ENCODE peak calls at places on chromosomes 16 and 17, in seven cellular contexts. One of them, this sample, is unnamed.

GRCh38 chr17:80034977-80035686 is 540 bp downstream of the TBC1D16 start:
- DNase-seq in neuronal stem cell: peak
- DNase-seq in H9: peak
- DNase-seq in mesendoderm: peak
- DNase-seq in H1: no peak
- DNase-seq in mesenchymal stem cell: peak
- DNase-seq in trophoblast cell: no peak
- DNase-seq in this sample: peak

GRCh38 chr17:16406742-16407674 is 8.4 kb upstream of the TRPV2 start:
- DNase-seq in neuronal stem cell: peak
- DNase-seq in H9: peak
- DNase-seq in mesendoderm: peak
- DNase-seq in H1: peak
- DNase-seq in mesenchymal stem cell: peak
- DNase-seq in trophoblast cell: no peak
- DNase-seq in this sample: no peak

GRCh38 chr16:60922920-60923319 is 1113.3 kb downstream of the CDH8 start:
- DNase-seq in neuronal stem cell: no peak
- DNase-seq in H9: no peak
- DNase-seq in mesendoderm: no peak
- DNase-seq in H1: no peak
- DNase-seq in mesenchymal stem cell: no peak
- DNase-seq in trophoblast cell: no peak
- DNase-seq in this sample: no peak

GRCh38 chr16:24778676-24779075 is 49.2 kb downstream of the TNRC6A start:
- DNase-seq in neuronal stem cell: no peak
- DNase-seq in H9: no peak
- DNase-seq in mesendoderm: no peak
- DNase-seq in H1: no peak
- DNase-seq in mesenchymal stem cell: no peak
- DNase-seq in trophoblast cell: no peak
- DNase-seq in this sample: no peak

GRCh38 chr17:48561894-48562810 is 16.0 kb downstream of the HOXB4 start:
- DNase-seq in neuronal stem cell: no peak
- DNase-seq in H9: no peak
- DNase-seq in mesendoderm: no peak
- DNase-seq in H1: no peak
- DNase-seq in mesenchymal stem cell: peak
- DNase-seq in trophoblast cell: no peak
- DNase-seq in this sample: peak

GRCh38 chr16:48535369-48535787 is 74.6 kb downstream of the N4BP1 start:
- DNase-seq in neuronal stem cell: no peak
- DNase-seq in H9: no peak
- DNase-seq in mesendoderm: no peak
- DNase-seq in H1: no peak
- DNase-seq in mesenchymal stem cell: no peak
- DNase-seq in trophoblast cell: no peak
- DNase-seq in this sample: no peak

GRCh38 chr16:50121721-50122445 is 31.2 kb upstream of the TENT4B start:
- DNase-seq in neuronal stem cell: no peak
- DNase-seq in H9: no peak
- DNase-seq in mesendoderm: no peak
- DNase-seq in H1: no peak
- DNase-seq in mesenchymal stem cell: no peak
- DNase-seq in trophoblast cell: no peak
- DNase-seq in this sample: no peak

GRCh38 chr16:5065368-5065767 is 388 bp downstream of the C16orf89 start:
- DNase-seq in neuronal stem cell: no peak
- DNase-seq in H9: no peak
- DNase-seq in mesendoderm: no peak
- DNase-seq in H1: no peak
- DNase-seq in mesenchymal stem cell: no peak
- DNase-seq in trophoblast cell: no peak
- DNase-seq in this sample: no peak

GRCh38 chr17:64938925-64939474 is 19.7 kb upstream of the LRRC37A3 start:
- DNase-seq in neuronal stem cell: no peak
- DNase-seq in H9: peak
- DNase-seq in mesendoderm: peak
- DNase-seq in H1: peak
- DNase-seq in mesenchymal stem cell: peak
- DNase-seq in trophoblast cell: peak
- DNase-seq in this sample: peak

GRCh38 chr16:49788936-49789335 is 67.0 kb downstream of the ZNF423 start:
- DNase-seq in neuronal stem cell: no peak
- DNase-seq in H9: no peak
- DNase-seq in mesendoderm: no peak
- DNase-seq in H1: no peak
- DNase-seq in mesenchymal stem cell: no peak
- DNase-seq in trophoblast cell: no peak
- DNase-seq in this sample: no peak

GRCh38 chr16:11156401-11156800 is 99.6 kb downstream of the SOCS1 start:
- DNase-seq in neuronal stem cell: no peak
- DNase-seq in H9: no peak
- DNase-seq in mesendoderm: no peak
- DNase-seq in H1: no peak
- DNase-seq in mesenchymal stem cell: no peak
- DNase-seq in trophoblast cell: no peak
- DNase-seq in this sample: no peak

GRCh38 chr17:52106638-52107261 is 51.8 kb downstream of the CA10 start:
- DNase-seq in neuronal stem cell: peak
- DNase-seq in H9: no peak
- DNase-seq in mesendoderm: peak
- DNase-seq in H1: no peak
- DNase-seq in mesenchymal stem cell: peak
- DNase-seq in trophoblast cell: peak
- DNase-seq in this sample: no peak

GRCh38 chr17:47229535-47230443 is 20.6 kb downstream of the MYL4 start:
- DNase-seq in neuronal stem cell: peak
- DNase-seq in H9: peak
- DNase-seq in mesendoderm: peak
- DNase-seq in H1: peak
- DNase-seq in mesenchymal stem cell: peak
- DNase-seq in trophoblast cell: peak
- DNase-seq in this sample: peak

GRCh38 chr17:10738516-10739258 is 8.9 kb upstream of the TMEM220 start:
- DNase-seq in neuronal stem cell: no peak
- DNase-seq in H9: peak
- DNase-seq in mesendoderm: no peak
- DNase-seq in H1: no peak
- DNase-seq in mesenchymal stem cell: no peak
- DNase-seq in trophoblast cell: no peak
- DNase-seq in this sample: no peak

GRCh38 chr16:85134076-85134793 is 22.0 kb upstream of the CIBAR2 start:
- DNase-seq in neuronal stem cell: no peak
- DNase-seq in H9: no peak
- DNase-seq in mesendoderm: no peak
- DNase-seq in H1: no peak
- DNase-seq in mesenchymal stem cell: no peak
- DNase-seq in trophoblast cell: no peak
- DNase-seq in this sample: no peak

GRCh38 chr17:80251966-80252365 is 8.7 kb upstream of the RNF213 start:
- DNase-seq in neuronal stem cell: no peak
- DNase-seq in H9: no peak
- DNase-seq in mesendoderm: no peak
- DNase-seq in H1: no peak
- DNase-seq in mesenchymal stem cell: no peak
- DNase-seq in trophoblast cell: no peak
- DNase-seq in this sample: no peak

DNA sequence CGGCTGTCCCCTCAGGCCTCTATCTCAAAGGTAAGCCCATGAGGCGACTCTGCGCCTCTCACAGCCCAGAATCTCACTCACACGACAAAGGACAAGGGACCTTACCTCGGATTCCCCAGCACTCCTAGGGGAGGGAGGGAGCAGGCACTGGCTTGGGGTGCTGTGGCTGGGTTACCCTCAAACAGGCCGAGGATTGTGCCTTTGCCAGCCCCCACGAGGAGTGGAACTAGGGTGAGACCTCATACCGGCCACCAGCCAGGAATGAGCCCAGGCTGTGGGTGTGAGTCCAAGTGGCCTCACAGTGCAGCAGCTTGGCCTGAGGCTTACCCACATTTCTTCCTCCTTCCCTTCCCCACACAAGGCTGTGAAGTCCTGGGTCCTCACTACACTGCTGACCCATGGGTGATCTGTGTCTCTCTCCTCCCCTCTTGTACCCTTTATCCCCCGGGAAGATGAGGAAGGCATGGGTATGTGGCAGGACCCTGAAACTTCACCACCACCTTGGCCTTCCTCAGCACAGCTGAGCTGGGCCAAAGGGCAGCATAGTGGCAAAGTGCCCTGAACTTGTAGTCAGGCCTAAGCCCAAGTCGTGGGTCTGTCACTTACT is 5.9 kb downstream of the PROCA1 start:
- DNase-seq in neuronal stem cell: no peak
- DNase-seq in H9: no peak
- DNase-seq in mesendoderm: no peak
- DNase-seq in H1: no peak
- DNase-seq in mesenchymal stem cell: no peak
- DNase-seq in trophoblast cell: no peak
- DNase-seq in this sample: no peak
- H3K18ac ChIP-seq in neuronal stem cell: no peak
- H3K18ac ChIP-seq in H9: no peak
- H3K18ac ChIP-seq in mesendoderm: no peak
- H3K18ac ChIP-seq in H1: no peak
- H3K18ac ChIP-seq in mesenchymal stem cell: no peak
- H3K18ac ChIP-seq in trophoblast cell: no peak
- H3K18ac ChIP-seq in this sample: no peak

GRCh38 chr16:76114681-76115080 is 162.5 kb upstream of the CNTNAP4 start:
- DNase-seq in neuronal stem cell: no peak
- DNase-seq in H9: no peak
- DNase-seq in mesendoderm: no peak
- DNase-seq in H1: no peak
- DNase-seq in mesenchymal stem cell: no peak
- DNase-seq in trophoblast cell: no peak
- DNase-seq in this sample: no peak

GRCh38 chr16:76123966-76124365 is 153.2 kb upstream of the CNTNAP4 start:
- DNase-seq in neuronal stem cell: no peak
- DNase-seq in H9: no peak
- DNase-seq in mesendoderm: no peak
- DNase-seq in H1: no peak
- DNase-seq in mesenchymal stem cell: no peak
- DNase-seq in trophoblast cell: no peak
- DNase-seq in this sample: no peak

GRCh38 chr16:76118344-76118743 is 158.9 kb upstream of the CNTNAP4 start:
- DNase-seq in neuronal stem cell: no peak
- DNase-seq in H9: no peak
- DNase-seq in mesendoderm: no peak
- DNase-seq in H1: no peak
- DNase-seq in mesenchymal stem cell: peak
- DNase-seq in trophoblast cell: no peak
- DNase-seq in this sample: no peak
- H3K18ac ChIP-seq in neuronal stem cell: no peak
- H3K18ac ChIP-seq in H9: no peak
- H3K18ac ChIP-seq in mesendoderm: no peak
- H3K18ac ChIP-seq in H1: no peak
- H3K18ac ChIP-seq in mesenchymal stem cell: no peak
- H3K18ac ChIP-seq in trophoblast cell: no peak
- H3K18ac ChIP-seq in this sample: no peak

DNA sequence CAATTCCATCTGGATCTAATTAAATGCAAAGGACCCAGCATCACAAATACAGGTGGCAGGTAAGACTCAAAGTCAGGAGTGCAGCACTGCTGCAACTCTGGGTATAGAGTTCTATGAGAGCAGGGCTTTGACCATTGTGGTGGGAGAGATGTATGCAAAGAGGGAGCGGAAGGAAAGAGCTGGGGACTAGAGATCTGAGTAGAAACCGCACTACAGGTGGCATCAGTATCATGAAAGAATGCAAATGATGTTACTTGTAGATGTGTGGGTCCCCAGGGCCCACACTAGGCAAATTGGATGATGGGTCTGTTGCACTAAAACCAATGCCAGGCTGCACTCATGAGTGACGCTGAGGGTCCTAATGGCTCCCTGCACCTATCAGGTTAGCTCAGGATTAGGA is 287.1 kb upstream of the ASIC2 start:
- DNase-seq in neuronal stem cell: no peak
- DNase-seq in H9: no peak
- DNase-seq in mesendoderm: no peak
- DNase-seq in H1: no peak
- DNase-seq in mesenchymal stem cell: no peak
- DNase-seq in trophoblast cell: no peak
- DNase-seq in this sample: no peak
- H3K18ac ChIP-seq in neuronal stem cell: no peak
- H3K18ac ChIP-seq in H9: no peak
- H3K18ac ChIP-seq in mesendoderm: no peak
- H3K18ac ChIP-seq in H1: no peak
- H3K18ac ChIP-seq in mesenchymal stem cell: no peak
- H3K18ac ChIP-seq in trophoblast cell: no peak
- H3K18ac ChIP-seq in this sample: no peak

GRCh38 chr17:56679767-56680422 is 86.4 kb downstream of the NOG start:
- DNase-seq in neuronal stem cell: no peak
- DNase-seq in H9: no peak
- DNase-seq in mesendoderm: peak
- DNase-seq in H1: no peak
- DNase-seq in mesenchymal stem cell: peak
- DNase-seq in trophoblast cell: peak
- DNase-seq in this sample: no peak

GRCh38 chr17:56679148-56679766 is 85.8 kb downstream of the NOG start:
- DNase-seq in neuronal stem cell: peak
- DNase-seq in H9: no peak
- DNase-seq in mesendoderm: peak
- DNase-seq in H1: no peak
- DNase-seq in mesenchymal stem cell: peak
- DNase-seq in trophoblast cell: no peak
- DNase-seq in this sample: peak

GRCh38 chr17:56678249-56679144 is 85.0 kb downstream of the NOG start:
- DNase-seq in neuronal stem cell: peak
- DNase-seq in H9: peak
- DNase-seq in mesendoderm: peak
- DNase-seq in H1: no peak
- DNase-seq in mesenchymal stem cell: peak
- DNase-seq in trophoblast cell: no peak
- DNase-seq in this sample: no peak

GRCh38 chr17:56680676-56681075 is 87.2 kb downstream of the NOG start:
- DNase-seq in neuronal stem cell: no peak
- DNase-seq in H9: no peak
- DNase-seq in mesendoderm: no peak
- DNase-seq in H1: no peak
- DNase-seq in mesenchymal stem cell: no peak
- DNase-seq in trophoblast cell: no peak
- DNase-seq in this sample: no peak

DNA sequence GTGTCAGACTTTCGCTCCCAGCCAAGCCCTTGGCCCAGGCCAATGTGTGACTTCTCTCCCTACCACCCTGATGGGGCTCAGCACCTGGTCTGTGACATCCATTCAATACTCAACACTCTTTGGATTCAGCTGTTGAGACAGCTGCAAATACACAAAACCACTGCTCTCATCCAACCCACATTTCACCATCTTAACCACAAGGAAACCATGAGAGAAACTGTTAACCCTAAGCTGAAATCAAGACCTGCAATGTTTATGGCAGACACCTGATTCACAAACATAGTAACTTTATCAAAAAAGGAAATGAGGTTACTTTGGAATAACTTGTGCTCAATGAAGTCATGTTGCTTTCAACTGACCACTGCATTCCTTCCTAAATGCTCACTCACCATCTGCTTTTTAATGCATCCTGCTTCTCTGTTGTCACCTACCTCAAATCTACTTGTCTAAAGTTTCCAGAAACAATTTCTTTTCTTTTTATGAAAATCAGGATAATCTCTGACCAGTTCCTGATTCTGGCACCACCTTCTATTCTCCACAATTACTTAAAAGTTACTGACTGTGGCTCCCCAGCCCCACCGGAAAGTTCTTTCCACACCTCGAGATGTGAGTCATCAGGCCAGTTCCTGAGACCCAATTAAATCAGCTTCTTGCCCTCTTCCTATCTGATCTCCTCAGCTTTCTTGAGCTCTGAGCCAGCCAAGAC is 88.2 kb downstream of the NOG start:
- DNase-seq in neuronal stem cell: no peak
- DNase-seq in H9: no peak
- DNase-seq in mesendoderm: peak
- DNase-seq in H1: no peak
- DNase-seq in mesenchymal stem cell: peak
- DNase-seq in trophoblast cell: peak
- DNase-seq in this sample: peak
- H3K18ac ChIP-seq in neuronal stem cell: no peak
- H3K18ac ChIP-seq in H9: no peak
- H3K18ac ChIP-seq in mesendoderm: peak
- H3K18ac ChIP-seq in H1: no peak
- H3K18ac ChIP-seq in mesenchymal stem cell: peak
- H3K18ac ChIP-seq in trophoblast cell: peak
- H3K18ac ChIP-seq in this sample: no peak